ENCODE peak calls at places on chromosomes 3 and 15, in nine cellular contexts. S is AG04450, E is adrenal gland, R is psoas muscle, G is tibial artery, O is Peyer's patch, W is spleen, Y is astrocyte, A is stomach. X is an unnamed sample.

GRCh38 chr3:45113625-45114050 is 32.5 kb downstream of the CDCP1 start:
- DNase-seq in G (no peak), Y (peak; percentile 84), O (no peak), S (no peak), R (no peak), A (peak; percentile 57), E (no peak), W (no peak), X (no peak)

GRCh38 chr3:139574026-139574947 is 34.7 kb upstream of the RBP1 start:
- DNase-seq in G (no peak), E (peak; percentile 83), S (no peak), O (no peak), W (no peak), Y (no peak), A (peak; percentile 38), R (peak; percentile 47), X (no peak)

GRCh38 chr3:171439996-171440395 is 20.2 kb downstream of the TNIK start:
- DNase-seq in W (no peak), G (no peak), S (no peak), Y (no peak), R (no peak), O (no peak), A (no peak), E (no peak), X (no peak)

GRCh38 chr15:65856821-65857455 is 12.4 kb upstream of the RAB11A start:
- DNase-seq in Y (peak; percentile 23), R (peak; percentile 56), A (peak; percentile 83), G (peak; percentile 75), S (no peak), W (peak; percentile 90), E (peak; percentile 89), O (peak; percentile 69), X (no peak)

GRCh38 chr3:115156255-115156654 is 9.2 kb upstream of the ZBTB20 start:
- DNase-seq in R (no peak), O (no peak), S (no peak), W (no peak), A (no peak), G (no peak), Y (no peak), E (peak; percentile 69), X (no peak)

GRCh38 chr3:113948015-113948917 is 453 bp downstream of the ZDHHC23 start:
- DNase-seq in G (peak; percentile 64), E (no peak), S (no peak), W (peak; percentile 89), Y (no peak), O (peak; percentile 77), R (peak; percentile 16), A (peak; percentile 52), X (no peak)

GRCh38 chr3:104632947-104633346 is 733.8 kb upstream of the ALCAM start:
- DNase-seq in S (no peak), W (no peak), Y (no peak), A (no peak), G (no peak), E (no peak), R (no peak), O (no peak), X (no peak)

GRCh38 chr15:93899817-93900216 is 331.5 kb upstream of the MCTP2 start:
- DNase-seq in E (no peak), S (no peak), A (no peak), W (peak; percentile 58), O (no peak), Y (no peak), G (no peak), R (no peak), X (no peak)

GRCh38 chr15:75043509-75044257 is 20.3 kb downstream of the PPCDC start:
- DNase-seq in S (peak; percentile 98), G (peak; percentile 99), O (peak; percentile 75), R (peak; percentile 96), W (peak; percentile 97), A (peak; percentile 82), E (peak; percentile 99), Y (peak; percentile 99), X (peak; percentile 93)

GRCh38 chr3:187223799-187224198 is 26.5 kb downstream of the RTP1 start:
- DNase-seq in O (no peak), S (no peak), A (no peak), W (no peak), G (no peak), Y (peak; percentile 24), E (no peak), R (no peak), X (peak; percentile 43)

DNA sequence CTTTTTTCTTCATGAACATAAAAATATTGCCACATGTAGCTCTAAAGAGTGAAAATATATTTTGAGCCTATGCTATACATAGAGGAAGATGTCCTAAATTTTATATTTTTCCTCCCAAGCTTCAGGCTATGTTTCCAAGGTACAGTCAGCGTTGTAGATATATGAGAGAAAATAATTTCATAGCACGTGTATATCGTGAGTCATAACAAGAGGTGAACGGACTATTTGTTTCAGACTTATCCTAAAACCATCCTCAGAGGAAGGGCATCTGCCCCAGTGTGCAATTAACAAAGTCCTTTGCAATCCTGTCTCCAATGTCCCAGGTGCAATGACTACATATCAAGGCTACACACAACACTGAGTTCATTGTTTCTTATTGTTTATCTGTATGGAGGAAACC is 177.3 kb upstream of the ARRDC4 start:
- DNase-seq in Y (no peak), A (no peak), G (no peak), O (no peak), R (no peak), E (no peak), W (no peak), S (no peak), X (no peak)
- TF ChIP-seq CTCF in Y (no peak), A (no peak), G (no peak), O (no peak), R (no peak), E (no peak), W (no peak), S (no peak), X (no peak)

DNA sequence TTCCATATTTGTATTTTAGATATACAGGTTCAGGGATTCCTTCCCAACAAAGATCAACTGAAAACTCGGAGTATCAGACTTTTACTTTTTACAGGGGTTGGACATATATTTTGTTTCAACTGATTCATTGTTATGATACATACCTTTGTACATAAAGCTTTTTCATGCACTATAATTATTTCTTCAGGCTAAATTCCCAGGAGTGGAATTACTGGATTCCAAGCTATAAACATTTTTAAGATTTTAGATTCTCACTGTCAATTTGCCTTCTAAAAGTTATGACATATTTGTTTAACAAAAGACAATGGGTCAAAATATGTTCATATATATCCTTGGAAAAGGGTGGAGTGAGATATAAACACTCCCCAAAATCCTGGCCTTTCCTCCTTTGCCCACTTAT is 449.0 kb downstream of the PDCD6IP start:
- DNase-seq in W (no peak), S (no peak), O (no peak), E (no peak), A (no peak), Y (no peak), R (no peak), G (no peak), X (no peak)
- H3K4me3 ChIP-seq in W (no peak overlapping the region), S (no peak overlapping the region), O (no peak overlapping the region), E (no peak overlapping the region), A (no peak overlapping the region), Y (no peak overlapping the region), R (no peak overlapping the region), G (no peak overlapping the region), X (no peak overlapping the region)

GRCh38 chr3:43995078-43995928 is 246.4 kb upstream of the TOPAZ1 start:
- DNase-seq in O (no peak), G (no peak), E (no peak), S (no peak), W (peak; percentile 85), R (no peak), Y (no peak), A (no peak), X (no peak)

GRCh38 chr3:43996379-43997301 is 245.0 kb upstream of the TOPAZ1 start:
- DNase-seq in S (no peak), R (no peak), Y (no peak), A (no peak), E (no peak), O (no peak), G (no peak), W (peak; percentile 81), X (no peak)

GRCh38 chr3:43997788-43998373 is 243.8 kb upstream of the TOPAZ1 start:
- DNase-seq in R (no peak), Y (no peak), S (no peak), W (no peak), G (no peak), O (no peak), A (no peak), E (no peak), X (no peak)

GRCh38 chr3:43995929-43996378 is 245.7 kb upstream of the TOPAZ1 start:
- DNase-seq in W (no peak), G (no peak), O (no peak), Y (no peak), S (no peak), E (no peak), A (no peak), R (no peak), X (no peak)

DNA sequence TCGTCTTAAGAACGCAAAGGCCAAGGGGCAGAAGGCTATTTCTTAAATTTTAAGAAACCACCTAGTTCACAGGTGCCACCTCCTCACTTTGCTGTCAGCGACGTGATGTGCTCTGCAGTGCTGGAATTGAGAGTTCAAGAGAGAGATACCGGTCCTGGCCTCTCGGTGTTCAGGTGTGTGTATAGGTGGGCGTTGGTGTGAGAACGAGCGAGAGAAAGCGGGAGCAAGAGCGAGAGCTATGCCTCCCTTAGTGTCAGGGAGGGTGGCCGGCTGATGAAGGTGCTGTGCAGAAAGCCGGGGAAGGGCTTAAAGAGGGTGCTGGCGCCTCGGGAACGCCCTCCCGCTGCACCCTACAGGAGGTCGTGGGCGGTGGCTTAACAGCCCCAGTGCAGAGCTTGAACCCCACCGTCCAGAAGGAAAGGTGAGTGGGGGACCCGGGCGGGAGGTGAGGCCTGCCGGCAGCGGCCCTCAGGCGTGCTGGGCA is 247.1 kb upstream of the TOPAZ1 start:
- DNase-seq in G (no peak), O (no peak), E (no peak), S (no peak), W (no peak), A (no peak), Y (no peak), R (no peak), X (no peak)
- H3K27me3 ChIP-seq in G (peaks cover 3% of the 10 kb centered on the region), O (peaks cover 58% of the 10 kb centered on the region), E (peaks cover 70% of the 10 kb centered on the region), S (peaks cover 70% of the 10 kb centered on the region), W (peaks cover 100% of the 10 kb centered on the region), A (peaks cover 72% of the 10 kb centered on the region), Y (peaks cover 57% of the 10 kb centered on the region), R (peaks cover 47% of the 10 kb centered on the region), X (peaks cover 3% of the 10 kb centered on the region)

DNA sequence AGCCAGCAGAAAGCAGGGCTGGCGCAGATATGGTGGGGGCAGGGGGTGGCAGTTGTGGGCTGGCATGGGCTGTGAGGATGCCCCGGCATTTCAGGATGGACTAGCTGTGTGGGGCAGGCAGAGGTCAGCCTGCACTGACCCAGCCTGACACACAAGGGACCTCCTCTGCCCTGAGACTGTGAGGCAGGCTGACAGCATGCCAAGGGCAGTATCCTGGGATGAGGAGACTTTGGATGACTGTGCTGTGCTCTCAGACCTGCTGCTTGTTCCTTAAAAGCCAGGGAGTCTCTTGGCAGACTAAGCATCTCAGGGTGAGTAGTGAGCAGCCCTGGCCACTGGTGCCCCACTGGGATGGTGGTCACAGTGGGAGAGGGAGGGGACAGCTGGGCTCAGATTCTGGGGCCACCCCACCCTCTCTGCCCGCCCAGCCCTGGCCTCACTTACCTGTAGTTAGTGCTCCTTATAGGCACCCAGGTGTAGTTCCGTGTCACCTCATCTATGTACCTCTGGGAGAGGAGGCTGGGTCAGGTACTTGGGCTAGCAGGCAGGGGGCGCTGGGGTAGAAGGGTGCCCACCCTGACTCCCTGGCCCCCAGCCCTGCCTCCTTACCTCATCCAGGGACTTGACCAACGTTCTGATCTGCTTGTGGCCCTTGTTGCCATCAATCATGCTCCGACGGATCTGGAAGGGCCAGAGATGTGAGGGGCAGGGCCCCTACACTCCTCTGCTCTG is 16.0 kb upstream of the TMEM115 start:
- DNase-seq in R (no peak), Y (no peak), G (no peak), E (no peak), S (no peak), O (no peak), W (no peak), A (no peak), X (no peak)
- TF ChIP-seq CTCF in R (no peak), Y (no peak), G (no peak), E (no peak), S (no peak), O (no peak), W (no peak), A (no peak), X (peak; percentile 8)